ENCODE peak calls at places on chromosome 17, in nine cellular contexts. L is omental fat pad, J is AG04450, Y is activated B cell treated with CpG ODN at 0.5 μM for 24 hours, R is neural progenitor cell, G is AG10803, I is Peyer's patch, K is chondrocyte, F is GM23338. T is an unnamed sample.

GRCh38 chr17:40922239-40922638 is 15.2 kb downstream of the KRT23 start:
- DNase-seq in L (no peak), F (no peak), K (no peak), R (no peak), I (no peak), G (peak), J (peak), Y (no peak), T (peak)

GRCh38 chr17:76268991-76269981 is 4.1 kb downstream of the UBALD2 start:
- DNase-seq in I (no peak), Y (no peak), F (peak), J (no peak), L (no peak), R (no peak), K (no peak), G (no peak), T (no peak)

GRCh38 chr17:48608494-48608834 is 2.4 kb downstream of the HOXB7 start:
- DNase-seq in Y (no peak), F (no peak), J (no peak), L (no peak), R (no peak), K (no peak), I (no peak), G (no peak), T (no peak)

GRCh38 chr17:55661359-55661758 is 61.3 kb downstream of the TMEM100 start:
- DNase-seq in F (no peak), I (no peak), J (no peak), Y (no peak), L (no peak), K (no peak), G (no peak), R (no peak), T (no peak)

GRCh38 chr17:79956853-79957252 is 78.8 kb downstream of the TBC1D16 start:
- DNase-seq in L (no peak), R (no peak), F (no peak), Y (no peak), J (no peak), K (peak), G (no peak), I (no peak), T (no peak)

GRCh38 chr17:75701288-75701687 is 20.0 kb upstream of the ITGB4 start:
- DNase-seq in L (no peak), F (no peak), J (no peak), Y (no peak), I (no peak), R (no peak), K (no peak), G (no peak), T (no peak)

GRCh38 chr17:37729905-37730304 is 15.0 kb downstream of the HNF1B start:
- DNase-seq in F (no peak), J (no peak), I (no peak), K (no peak), G (no peak), L (no peak), R (peak), Y (no peak), T (no peak)

GRCh38 chr17:55648086-55648485 is 74.6 kb downstream of the TMEM100 start:
- DNase-seq in K (no peak), R (no peak), I (no peak), J (no peak), F (no peak), Y (no peak), L (no peak), G (no peak), T (no peak)

GRCh38 chr17:67238976-67239375 is 6.0 kb downstream of the HELZ start:
- DNase-seq in J (no peak), F (no peak), R (no peak), L (no peak), G (no peak), K (no peak), Y (no peak), I (no peak), T (no peak)

GRCh38 chr17:74519951-74520553 is 11.2 kb downstream of the CD300LB start:
- DNase-seq in F (no peak), R (no peak), L (no peak), I (peak), Y (no peak), G (no peak), J (no peak), K (no peak), T (no peak)

GRCh38 chr17:20035501-20035900 is 26.3 kb downstream of the SPECC1 start:
- DNase-seq in L (no peak), R (no peak), I (no peak), Y (no peak), K (no peak), G (no peak), J (no peak), F (no peak), T (no peak)

GRCh38 chr17:17722081-17722905 is 41.0 kb downstream of the RAI1 start:
- DNase-seq in G (no peak), R (peak), F (peak), L (no peak), J (no peak), I (no peak), Y (no peak), K (no peak), T (no peak)

GRCh38 chr17:35797918-35798317 is 2.5 kb upstream of the MMP28 start:
- DNase-seq in Y (no peak), R (no peak), L (no peak), J (no peak), F (no peak), I (no peak), G (no peak), K (no peak), T (no peak)

GRCh38 chr17:67435122-67435521 is 58.0 kb downstream of the PITPNC1 start:
- DNase-seq in F (no peak), I (peak), J (no peak), R (no peak), G (peak), K (no peak), Y (no peak), L (no peak), T (no peak)

GRCh38 chr17:14381606-14382005 is 80.7 kb downstream of the HS3ST3B1 start:
- DNase-seq in K (no peak), F (no peak), L (no peak), I (no peak), G (no peak), J (no peak), R (no peak), Y (no peak), T (no peak)

GRCh38 chr17:66268247-66268927 is 34.0 kb upstream of the PRKCA start:
- DNase-seq in G (peak), Y (no peak), J (peak), R (no peak), K (no peak), I (no peak), L (no peak), F (no peak), T (no peak)

GRCh38 chr17:56125830-56126819 is 27.1 kb upstream of the ANKFN1 start:
- DNase-seq in F (peak), Y (no peak), R (peak), L (no peak), K (no peak), G (peak), I (no peak), J (peak), T (peak)

GRCh38 chr17:81370304-81370703 is 25.0 kb upstream of the BAHCC1 start:
- DNase-seq in F (no peak), R (no peak), Y (no peak), K (no peak), G (no peak), J (no peak), I (no peak), L (no peak), T (no peak)

GRCh38 chr17:81368623-81369022 is 26.6 kb upstream of the BAHCC1 start:
- DNase-seq in R (no peak), K (no peak), F (no peak), I (no peak), L (no peak), G (no peak), Y (no peak), J (no peak), T (no peak)

GRCh38 chr17:81374890-81375289 is 20.4 kb upstream of the BAHCC1 start:
- DNase-seq in I (no peak), R (no peak), G (no peak), L (no peak), J (no peak), F (no peak), Y (no peak), K (no peak), T (no peak)

GRCh38 chr17:81373536-81374160 is 21.6 kb upstream of the BAHCC1 start:
- DNase-seq in G (no peak), I (no peak), F (no peak), L (no peak), R (no peak), K (no peak), J (no peak), Y (no peak), T (no peak)

DNA sequence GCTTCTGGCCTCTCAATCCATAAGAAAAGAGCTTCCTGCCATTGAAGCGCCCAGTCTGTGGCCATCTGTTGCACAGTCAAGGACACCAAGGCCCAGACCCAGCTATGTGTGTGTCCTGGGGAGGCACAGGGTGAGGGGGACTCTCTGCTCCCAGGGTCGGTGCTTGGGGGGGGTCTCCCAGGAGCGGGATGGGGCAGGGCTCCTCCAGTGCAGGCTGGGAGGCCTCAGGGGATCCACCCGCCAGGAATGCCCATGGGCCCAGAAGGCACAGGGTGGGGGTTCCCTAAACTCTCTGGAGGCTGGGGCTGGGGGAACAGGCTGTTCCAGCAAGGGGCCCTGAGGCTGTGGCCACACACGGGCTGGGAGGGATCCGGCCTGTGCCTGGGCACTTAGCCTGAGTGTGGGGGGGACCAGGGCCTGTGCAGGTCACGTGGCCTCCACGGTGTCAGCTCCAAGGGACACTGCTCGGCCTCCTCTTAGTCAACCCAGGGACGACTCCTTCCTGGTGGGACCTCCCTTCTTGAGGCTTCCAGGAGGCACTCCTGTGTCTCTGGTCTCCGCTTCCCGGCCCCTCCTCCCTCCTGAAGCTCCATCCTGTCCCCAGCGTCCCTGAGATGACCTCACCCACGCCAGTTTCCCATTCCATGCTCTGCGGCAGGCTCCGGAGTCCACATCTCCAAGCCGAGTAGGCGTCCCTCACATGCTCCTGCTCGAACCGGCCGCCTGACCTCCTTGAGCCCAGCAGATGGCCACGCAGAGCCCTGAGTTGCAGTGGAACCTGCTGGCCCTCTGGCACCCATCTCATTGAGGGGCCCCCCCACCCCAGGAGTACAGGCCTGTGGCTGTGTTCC is 23.1 kb upstream of the BAHCC1 start:
- DNase-seq in I (no peak), G (peak), J (no peak), L (no peak), R (peak), Y (no peak), F (peak), K (no peak), T (no peak)
- TF ChIP-seq CTCF in I (no peak), G (peak), J (peak), L (no peak), R (peak), Y (no peak), F (peak), K (peak), T (peak)

DNA sequence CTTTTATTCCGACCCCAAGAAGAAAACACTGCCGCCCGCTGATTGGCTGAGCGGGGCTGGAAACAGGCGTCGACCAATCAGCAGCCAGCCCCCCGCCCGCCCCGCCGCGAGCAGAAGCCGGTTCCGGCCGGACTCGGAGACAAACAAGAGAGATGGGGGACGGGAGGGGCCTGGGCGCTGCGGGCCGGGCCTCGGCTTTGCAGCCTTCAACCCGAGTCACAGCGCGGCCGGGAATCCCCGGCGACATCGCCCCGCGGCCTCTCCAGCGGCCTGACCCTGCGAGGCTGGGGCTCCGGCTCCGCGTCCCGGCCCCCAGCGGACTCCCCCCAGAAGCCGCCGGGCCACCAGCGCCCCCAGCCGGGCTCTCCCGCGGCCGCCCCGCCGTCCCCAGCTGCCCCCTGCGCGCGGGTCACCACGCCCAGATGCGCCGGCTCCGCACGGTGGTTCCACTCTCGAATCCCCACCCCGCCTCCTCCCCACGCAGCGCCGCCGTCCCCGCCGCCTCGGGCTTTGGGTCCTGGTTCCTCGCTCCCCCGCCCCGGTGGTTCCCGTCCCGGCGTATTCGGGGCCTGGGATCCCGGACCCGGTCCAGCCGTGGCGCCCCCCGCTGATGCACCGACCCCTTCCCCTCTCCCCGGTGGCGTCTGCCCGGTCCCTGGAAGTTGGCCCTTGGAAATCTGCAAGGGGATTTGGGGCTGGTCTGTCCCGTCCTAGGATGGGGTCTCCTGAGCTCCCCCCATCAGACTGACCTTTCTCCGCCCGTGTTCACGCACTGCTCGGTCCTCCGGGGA is 417 bp upstream of the SLC43A2 start:
- DNase-seq in K (no peak), R (peak), Y (peak), J (peak), G (peak), L (peak), I (peak), F (peak), T (peak)
- TF ChIP-seq CTCF in K (peak), R (peak), Y (no peak), J (no peak), G (no peak), L (no peak), I (peak), F (peak), T (peak)

GRCh38 chr17:77479817-77480508 is 339.2 kb downstream of the SEC14L1 start:
- DNase-seq in G (no peak), J (no peak), I (no peak), Y (no peak), R (peak), K (no peak), L (no peak), F (peak), T (no peak)
- TF ChIP-seq CTCF in G (no peak), J (peak), I (no peak), Y (no peak), R (no peak), K (peak), L (no peak), F (peak), T (no peak)

GRCh38 chr17:78504156-78504925 is 72.9 kb downstream of the DNAH17 start:
- DNase-seq in F (no peak), I (no peak), Y (no peak), K (no peak), G (no peak), R (no peak), J (no peak), L (no peak), T (no peak)

GRCh38 chr17:78502611-78503148 is 74.5 kb downstream of the DNAH17 start:
- DNase-seq in R (no peak), G (no peak), J (no peak), K (no peak), I (no peak), Y (no peak), L (no peak), F (no peak), T (no peak)

GRCh38 chr17:78506454-78507309 is 70.5 kb downstream of the DNAH17 start:
- DNase-seq in Y (no peak), F (no peak), L (no peak), R (no peak), I (no peak), J (no peak), G (no peak), K (no peak), T (no peak)

GRCh38 chr17:78510141-78510935 is 66.9 kb downstream of the DNAH17 start:
- DNase-seq in J (no peak), F (no peak), K (no peak), L (no peak), R (no peak), Y (no peak), G (no peak), I (no peak), T (no peak)

DNA sequence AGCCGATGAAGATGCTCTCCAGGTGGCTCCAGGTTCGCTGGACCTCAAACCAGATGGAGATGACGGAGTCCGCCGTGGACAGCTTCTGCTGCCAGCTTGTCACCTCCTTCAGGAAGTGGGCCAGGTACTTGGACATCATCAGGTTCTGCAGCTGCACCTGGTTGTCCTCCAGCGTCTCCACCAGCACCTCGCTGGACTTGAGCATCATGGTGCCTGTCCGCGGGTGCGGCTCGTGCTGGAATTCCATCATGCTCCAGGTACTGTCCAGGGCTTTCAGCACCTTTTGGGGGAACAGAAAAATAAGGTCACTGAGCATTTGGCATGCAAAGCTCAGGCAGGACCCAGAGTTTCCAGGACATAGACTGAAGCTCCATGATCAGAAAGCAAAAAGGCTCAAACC is 69.7 kb downstream of the DNAH17 start:
- DNase-seq in F (no peak), L (no peak), G (no peak), I (no peak), K (no peak), J (no peak), Y (no peak), R (no peak), T (no peak)
- TF ChIP-seq CTCF in F (no peak), L (no peak), G (no peak), I (no peak), K (no peak), J (no peak), Y (no peak), R (no peak), T (no peak)

GRCh38 chr17:30458371-30458770 is 18.8 kb upstream of the GOSR1 start:
- DNase-seq in Y (no peak), L (no peak), J (no peak), R (no peak), K (no peak), I (no peak), F (no peak), G (no peak), T (no peak)
- TF ChIP-seq CTCF in Y (no peak), L (no peak), J (no peak), R (no peak), K (no peak), I (no peak), F (no peak), G (no peak), T (no peak)

GRCh38 chr17:77892469-77893143 is 65.9 kb upstream of the TNRC6C start:
- DNase-seq in R (peak), Y (no peak), G (no peak), K (peak), L (no peak), J (no peak), I (no peak), F (peak), T (no peak)
- TF ChIP-seq CTCF in R (peak), Y (no peak), G (peak), K (peak), L (no peak), J (no peak), I (no peak), F (peak), T (peak)

T was measured in HFF-Myc.